ENCODE peak calls at places on chromosomes 6 and 20, in six cellular contexts. I is AG09309, V is upper lobe of right lung, F is H1, E is dorsolateral prefrontal cortex, C is GM12865. B is an unnamed sample.

GRCh38 chr20:62889411-62889810 is 27.8 kb upstream of the TCFL5 start:
- DNase-seq in I (no peak), V (no peak), F (no peak), E (no peak), C (no peak), B (no peak)

GRCh38 chr6:45006893-45007292 is 321.2 kb upstream of the RUNX2 start:
- DNase-seq in I (no peak), V (no peak), F (no peak), E (no peak), C (no peak), B (no peak)

GRCh38 chr6:112289039-112289566 is 34.7 kb upstream of the LAMA4 start:
- DNase-seq in I (peak), V (no peak), F (no peak), E (no peak), C (no peak), B (peak)

GRCh38 chr20:41669708-41670263 is 51.6 kb upstream of the CHD6 start:
- DNase-seq in I (no peak), V (no peak), F (no peak), E (no peak), C (no peak), B (no peak)

GRCh38 chr6:24902782-24903181 is 33.0 kb downstream of the RIPOR2 start:
- DNase-seq in I (peak), V (no peak), F (no peak), E (no peak), C (no peak), B (peak)

GRCh38 chr6:35397806-35398418 is 54.2 kb upstream of the FANCE start:
- DNase-seq in I (no peak), V (no peak), F (no peak), E (no peak), C (no peak), B (no peak)

GRCh38 chr6:166253277-166254229 is 54.6 kb downstream of the PRR18 start:
- DNase-seq in I (no peak), V (peak), F (no peak), E (no peak), C (peak), B (no peak)

GRCh38 chr6:35363293-35363750 is 21.0 kb downstream of the PPARD start:
- DNase-seq in I (no peak), V (peak), F (no peak), E (no peak), C (no peak), B (no peak)

GRCh38 chr6:3383525-3383924 is 73.3 kb downstream of the SLC22A23 start:
- DNase-seq in I (no peak), V (no peak), F (no peak), E (no peak), C (peak), B (no peak)

GRCh38 chr6:25232478-25232877 is 46.7 kb upstream of the CARMIL1 start:
- DNase-seq in I (peak), V (no peak), F (no peak), E (no peak), C (no peak), B (no peak)

GRCh38 chr6:153090241-153090930 is 40.7 kb downstream of the RGS17 start:
- DNase-seq in I (peak), V (no peak), F (no peak), E (no peak), C (no peak), B (peak)

GRCh38 chr6:127618729-127619128 is 41.8 kb downstream of the C6orf58 start:
- DNase-seq in I (no peak), V (no peak), F (no peak), E (no peak), C (no peak), B (no peak)

GRCh38 chr6:134918418-134918961 is 31.4 kb downstream of the ALDH8A1 start:
- DNase-seq in I (no peak), V (no peak), F (no peak), E (no peak), C (no peak), B (no peak)
- TF ChIP-seq CTCF in I (no peak), V (no peak), F (peak), E (no peak), C (no peak), B (no peak)

DNA sequence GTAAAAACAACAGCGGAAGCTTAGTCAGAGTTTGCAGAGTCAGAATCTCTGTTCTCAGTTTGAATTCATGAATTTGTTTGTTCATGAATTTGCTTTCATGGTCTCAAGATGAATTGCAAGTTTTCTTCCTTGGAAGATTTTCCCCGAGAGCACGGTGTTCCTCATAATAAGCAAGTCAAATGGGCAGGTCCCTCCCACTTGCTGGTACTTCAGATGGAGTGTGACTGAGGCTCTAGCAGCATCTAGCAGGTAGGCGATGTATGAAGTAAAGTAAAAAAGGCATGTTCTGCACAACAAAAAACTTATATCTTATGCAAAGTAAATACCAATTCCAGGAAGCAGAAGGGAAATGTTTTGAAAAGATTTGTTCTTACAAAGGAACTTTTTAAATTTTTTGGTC is 15.5 kb upstream of the MLIP start:
- DNase-seq in I (no peak), V (no peak), F (no peak), E (no peak), C (no peak), B (no peak)
- TF ChIP-seq CTCF in I (no peak), V (no peak), F (no peak), E (no peak), C (no peak), B (no peak)

GRCh38 chr6:98769546-98769945 is 64.8 kb upstream of the POU3F2 start:
- DNase-seq in I (no peak), V (no peak), F (no peak), E (no peak), C (peak), B (no peak)
- TF ChIP-seq CTCF in I (no peak), V (no peak), F (peak), E (no peak), C (peak), B (peak)

DNA sequence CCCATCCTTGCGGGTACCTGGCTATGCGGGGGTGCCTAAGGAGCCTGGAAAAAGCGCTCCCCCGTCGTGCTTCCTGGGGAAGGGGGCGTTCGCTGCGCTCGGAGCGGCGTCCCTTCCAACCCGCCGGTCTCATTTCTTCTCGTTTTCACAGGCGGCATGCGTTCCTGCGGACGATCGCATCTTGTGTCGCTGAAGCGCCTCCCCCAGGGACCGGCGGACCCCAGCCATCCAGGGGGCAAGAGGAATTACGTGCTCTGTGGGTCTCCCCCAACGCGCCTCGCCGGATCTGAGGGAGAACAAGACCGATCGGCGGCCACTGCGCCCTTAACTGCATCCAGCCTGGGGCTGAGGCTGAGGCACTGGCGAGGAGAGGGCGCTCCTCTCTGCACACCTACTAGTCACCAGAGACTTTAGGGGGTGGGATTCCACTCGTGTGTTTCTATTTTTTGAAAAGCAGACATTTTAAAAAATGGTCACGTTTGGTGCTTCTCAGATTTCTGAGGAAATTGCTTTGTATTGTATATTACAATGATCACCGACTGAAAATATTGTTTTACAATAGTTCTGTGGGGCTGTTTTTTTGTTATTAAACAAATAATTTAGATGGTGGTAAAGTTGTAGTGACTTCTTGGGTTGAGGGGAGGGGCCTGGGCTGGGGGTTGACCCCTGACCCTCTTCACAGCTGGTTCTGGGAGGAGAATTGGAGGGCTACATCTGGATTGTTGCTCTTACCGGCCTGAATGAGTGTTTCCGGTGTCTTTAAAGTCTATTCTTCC is 1.0 kb downstream of the ID1 start:
- DNase-seq in I (no peak), V (peak), F (no peak), E (no peak), C (no peak), B (no peak)
- TF ChIP-seq CTCF in I (no peak), V (no peak), F (no peak), E (no peak), C (no peak), B (no peak)

DNA sequence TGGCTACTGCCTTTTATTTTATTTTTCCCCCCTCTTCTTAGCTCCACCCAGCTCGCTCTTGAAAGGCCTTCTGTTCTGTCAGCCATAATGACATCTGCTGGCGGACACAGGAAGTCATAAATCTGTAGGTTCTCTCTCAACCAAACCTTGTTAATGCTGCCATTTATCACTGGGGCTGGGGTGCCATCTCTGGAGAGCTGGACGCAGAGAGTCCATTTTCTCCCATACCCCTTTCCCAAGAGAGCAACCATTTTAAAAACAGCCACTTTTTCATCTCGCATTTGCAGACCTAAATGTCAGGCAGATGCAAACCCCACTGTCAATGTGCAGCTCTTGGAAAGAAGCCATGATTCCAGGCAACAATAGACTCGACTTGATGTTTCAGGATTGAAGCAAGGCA is 13.0 kb upstream of the TSHZ2 start:
- DNase-seq in I (no peak), V (no peak), F (no peak), E (no peak), C (peak), B (no peak)
- TF ChIP-seq CTCF in I (no peak), V (no peak), F (no peak), E (no peak), C (no peak), B (no peak)

GRCh38 chr6:108116781-108117426 is 42.4 kb upstream of the OSTM1 start:
- DNase-seq in I (no peak), V (peak), F (peak), E (no peak), C (no peak), B (no peak)

GRCh38 chr6:108116424-108116780 is 41.9 kb upstream of the OSTM1 start:
- DNase-seq in I (no peak), V (no peak), F (no peak), E (no peak), C (no peak), B (no peak)

GRCh38 chr6:108114861-108115597 is 40.5 kb upstream of the OSTM1 start:
- DNase-seq in I (no peak), V (peak), F (peak), E (no peak), C (no peak), B (peak)

GRCh38 chr6:108115598-108116058 is 41.1 kb upstream of the OSTM1 start:
- DNase-seq in I (no peak), V (peak), F (peak), E (no peak), C (peak), B (no peak)

DNA sequence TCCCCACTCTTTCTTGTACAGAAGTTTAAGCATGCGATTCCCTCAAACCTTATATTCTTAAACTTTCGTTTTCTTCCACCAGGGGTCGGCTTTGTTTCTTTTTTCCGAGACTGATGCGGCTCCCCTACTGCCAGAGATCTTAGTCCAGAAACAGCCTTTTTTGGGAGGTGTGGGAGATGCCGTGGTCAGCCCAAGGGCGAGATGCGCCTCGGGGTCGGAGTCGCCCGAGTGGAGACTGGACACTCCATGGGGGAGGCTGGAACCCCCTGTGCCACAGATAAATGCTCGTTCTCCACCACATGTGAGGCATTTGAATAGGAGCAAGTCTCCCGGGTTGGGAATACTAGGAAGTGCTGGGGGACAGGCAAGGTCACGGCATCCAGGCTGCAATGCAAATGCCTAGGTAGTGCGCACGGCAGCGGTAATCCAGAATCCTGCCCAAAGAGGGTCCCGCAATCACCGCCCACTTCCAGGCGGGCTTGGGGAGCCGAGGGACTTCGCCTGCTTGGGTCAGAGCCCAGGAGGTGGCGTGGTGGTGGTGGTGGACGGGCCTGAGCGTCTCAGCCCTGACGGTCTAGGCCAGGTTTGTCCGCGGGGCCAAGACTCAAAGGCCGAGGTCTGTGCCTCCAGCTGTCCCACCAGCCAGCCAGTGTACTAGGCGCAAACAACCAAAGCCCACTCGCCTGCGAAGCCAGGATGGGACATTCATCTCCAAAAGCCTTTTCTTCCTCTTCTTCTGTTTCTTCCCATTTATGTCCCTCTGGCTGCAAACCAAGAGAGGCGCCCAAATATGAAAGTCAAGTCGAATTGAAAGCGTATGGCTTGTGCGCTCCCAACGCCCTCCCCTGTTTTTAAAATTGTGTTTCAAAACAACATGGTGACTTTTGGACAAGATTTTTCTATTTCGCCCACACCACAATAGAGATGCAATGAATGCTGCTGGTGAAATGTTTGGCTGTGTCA is 39.3 kb upstream of the OSTM1 start:
- DNase-seq in I (peak), V (no peak), F (peak), E (no peak), C (peak), B (peak)
- TF ChIP-seq CTCF in I (peak), V (peak), F (no peak), E (peak), C (peak), B (peak)

GRCh38 chr6:17505062-17505476 is 95.0 kb upstream of the FAM8A1 start:
- DNase-seq in I (no peak), V (no peak), F (peak), E (no peak), C (peak), B (no peak)
- TF ChIP-seq CTCF in I (peak), V (peak), F (no peak), E (no peak), C (peak), B (peak)

GRCh38 chr6:68976260-68976659 is 341.2 kb downstream of the ADGRB3 start:
- DNase-seq in I (no peak), V (no peak), F (no peak), E (no peak), C (peak), B (no peak)
- TF ChIP-seq CTCF in I (no peak), V (no peak), F (no peak), E (no peak), C (peak), B (peak)

GRCh38 chr20:46741924-46742692 is 32.7 kb downstream of the SLC2A10 start:
- DNase-seq in I (no peak), V (no peak), F (no peak), E (no peak), C (no peak), B (no peak)
- TF ChIP-seq CTCF in I (no peak), V (no peak), F (no peak), E (no peak), C (no peak), B (no peak)

B was measured in AG04450.